ENCODE peak calls at places on chromosomes 3 and 15, in seven cellular contexts. K, X, E, V, A, M and I are unnamed samples.

GRCh38 chr15:60407406-60407805 is 9.6 kb upstream of the ANXA2 start:
- DNase-seq in K (no peak), X (no peak), E (no peak), V (peak; percentile 84), A (no peak), M (no peak), I (no peak)

GRCh38 chr3:5426094-5426883 is 238.8 kb downstream of the EDEM1 start:
- DNase-seq in K (peak; percentile 70), X (peak; percentile 83), E (peak; percentile 86), V (peak; percentile 66), A (peak; percentile 48), M (peak; percentile 87), I (no peak)

GRCh38 chr15:73225358-73226015 is 143.3 kb downstream of the HCN4 start:
- DNase-seq in K (no peak), X (no peak), E (no peak), V (no peak), A (no peak), M (no peak), I (no peak)

GRCh38 chr3:71184252-71184651 is 399.3 kb downstream of the FOXP1 start:
- DNase-seq in K (no peak), X (no peak), E (no peak), V (no peak), A (no peak), M (no peak), I (no peak)

GRCh38 chr15:101314726-101315125 is 19.7 kb upstream of the SNRPA1 start:
- DNase-seq in K (no peak), X (no peak), E (no peak), V (no peak), A (no peak), M (no peak), I (no peak)

GRCh38 chr15:40043927-40044716 is 5.1 kb upstream of the SRP14 start:
- DNase-seq in K (no peak), X (peak; percentile 5), E (no peak), V (no peak), A (no peak), M (no peak), I (no peak)

GRCh38 chr3:106058485-106058884 is 189.7 kb upstream of the CBLB start:
- DNase-seq in K (no peak), X (no peak), E (no peak), V (no peak), A (no peak), M (no peak), I (no peak)

GRCh38 chr3:97111237-97111636 is 296.8 kb downstream of the EPHA6 start:
- DNase-seq in K (no peak), X (no peak), E (no peak), V (no peak), A (no peak), M (no peak), I (no peak)

GRCh38 chr3:43695863-43696262 is 5.1 kb downstream of the ABHD5 start:
- DNase-seq in K (no peak), X (no peak), E (no peak), V (no peak), A (no peak), M (no peak), I (no peak)

GRCh38 chr3:38455639-38456430 is 2.1 kb downstream of the ACVR2B start:
- DNase-seq in K (no peak), X (no peak), E (no peak), V (no peak), A (no peak), M (no peak), I (no peak)

GRCh38 chr3:183439510-183439909 is 11.1 kb upstream of the MCF2L2 start:
- DNase-seq in K (no peak), X (no peak), E (no peak), V (no peak), A (no peak), M (no peak), I (no peak)

GRCh38 chr3:66860771-66861170 is 137.3 kb upstream of the KBTBD8 start:
- DNase-seq in K (no peak), X (no peak), E (no peak), V (no peak), A (no peak), M (no peak), I (no peak)

GRCh38 chr3:36393563-36393962 is 13.3 kb downstream of the STAC start:
- DNase-seq in K (no peak), X (no peak), E (no peak), V (peak; percentile 21), A (no peak), M (no peak), I (no peak)

GRCh38 chr3:188266581-188267274 is 112.8 kb downstream of the LPP start:
- DNase-seq in K (no peak), X (peak; percentile 70), E (no peak), V (peak; percentile 61), A (no peak), M (peak; percentile 53), I (no peak)

GRCh38 chr3:32443471-32443870 is 51.8 kb downstream of the CMTM7 start:
- DNase-seq in K (no peak), X (no peak), E (no peak), V (peak; percentile 46), A (no peak), M (no peak), I (no peak)